ENCODE peak calls at places on chromosome 12, in ten cellular contexts. H is lower lobe of right lung, A is left ventricle myocardium inferior, Z is neuronal stem cell, G is DND-41, N is aorta, M is upper lobe of right lung, L is ovary, U is spleen, W is HL-60. E is an unnamed sample. For H3K27me3, the result is how much of the 10 kb centered on the place peaks cover.

GRCh38 chr12:98737327-98737722 is 92.2 kb downstream of the APAF1 start:
- DNase-seq in U (no peak), W (no peak), N (no peak), Z (no peak), G (no peak), L (no peak), H (no peak), M (no peak), A (no peak), E (no peak)

GRCh38 chr12:88188180-88188579 is 46.1 kb downstream of the TMTC3 start:
- DNase-seq in A (no peak), H (no peak), L (no peak), N (no peak), U (no peak), Z (no peak), W (no peak), M (no peak), G (no peak), E (no peak)

GRCh38 chr12:43692064-43692463 is 66.5 kb downstream of the PUS7L start:
- DNase-seq in U (no peak), L (no peak), A (no peak), Z (no peak), G (no peak), N (no peak), W (no peak), M (no peak), H (no peak), E (no peak)

GRCh38 chr12:3137268-3137761 is 60.1 kb downstream of the TSPAN9 start:
- DNase-seq in N (peak), M (no peak), H (no peak), L (peak), G (no peak), A (peak), U (peak), W (no peak), Z (no peak), E (no peak)

GRCh38 chr12:8947737-8948136 is 1.7 kb downstream of the M6PR start:
- DNase-seq in U (no peak), M (no peak), G (no peak), N (no peak), L (no peak), A (no peak), Z (no peak), W (no peak), H (no peak), E (no peak)

GRCh38 chr12:113136128-113136989 is 798 bp upstream of the RASAL1 start:
- DNase-seq in U (peak), A (no peak), W (peak), G (peak), L (no peak), Z (no peak), H (peak), N (peak), M (no peak), E (no peak)

GRCh38 chr12:111074965-111075364 is 154.6 kb upstream of the MYL2 start:
- DNase-seq in N (no peak), H (no peak), A (no peak), U (peak), W (no peak), Z (no peak), G (no peak), M (peak), L (no peak), E (no peak)

GRCh38 chr12:25855716-25856115 is 102.8 kb upstream of the RASSF8 start:
- DNase-seq in Z (no peak), W (no peak), H (no peak), U (no peak), M (no peak), A (no peak), N (no peak), G (no peak), L (no peak), E (no peak)

DNA sequence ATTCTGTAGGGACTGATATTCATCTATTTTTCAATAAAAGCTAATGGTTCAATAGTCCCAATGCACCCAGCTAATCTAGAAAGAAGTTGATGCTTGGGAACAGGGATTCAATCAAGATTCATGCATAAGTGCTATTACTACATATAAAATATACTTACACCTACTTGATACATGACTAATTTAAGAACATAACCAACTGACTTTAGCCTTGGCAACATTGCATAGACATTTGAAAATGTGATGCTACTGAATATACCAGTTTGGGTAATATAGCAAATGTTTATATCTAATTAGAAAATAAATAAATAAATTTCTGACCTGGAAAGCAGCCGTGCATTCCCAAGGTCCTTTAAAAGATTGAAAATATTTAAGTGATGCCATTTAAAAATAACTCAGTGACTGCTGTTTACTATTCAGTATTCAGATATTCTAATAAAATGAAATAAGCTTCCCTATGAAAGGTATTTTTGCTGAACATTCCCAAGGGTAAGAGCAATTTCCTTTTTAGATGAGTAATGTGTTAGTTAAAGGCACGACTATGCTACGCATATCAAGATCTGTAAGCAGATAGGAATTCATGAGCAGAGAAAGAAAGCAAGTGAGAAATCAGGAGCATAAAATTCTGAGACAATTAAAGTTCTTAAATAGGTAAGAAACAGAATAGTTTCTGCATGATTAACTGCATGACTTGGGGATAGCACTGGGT is 160.6 kb upstream of the SYT1 start:
- DNase-seq in L (no peak), G (no peak), U (no peak), W (no peak), Z (no peak), H (no peak), N (no peak), A (no peak), M (no peak), E (no peak)
- H3K4me3 ChIP-seq in L (no peak), G (no peak), U (no peak), W (no peak), Z (no peak), H (no peak), N (no peak), A (no peak), M (no peak), E (no peak)

DNA sequence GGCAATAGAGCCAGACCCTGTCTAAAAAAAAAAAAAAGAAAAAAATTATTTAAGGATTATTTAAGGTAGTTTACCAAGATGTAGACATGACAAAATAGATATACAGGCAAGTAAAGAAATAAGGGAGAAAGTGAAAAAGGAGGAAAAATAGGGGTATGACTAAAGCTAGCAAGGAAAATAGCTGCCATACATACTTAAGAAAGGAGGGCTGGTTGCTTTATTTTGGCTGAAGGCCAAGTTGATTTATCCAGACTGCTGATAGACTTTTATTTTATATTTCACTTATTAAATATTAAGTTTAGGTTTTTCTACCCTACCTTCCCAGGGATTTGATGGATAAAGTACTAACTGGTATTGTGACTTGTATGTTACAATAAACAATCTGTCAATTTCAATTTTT is 8.3 kb upstream of the AEBP2 start:
- DNase-seq in U (no peak), W (no peak), L (no peak), A (no peak), Z (no peak), N (no peak), G (no peak), H (no peak), M (no peak), E (no peak)
- H3K27me3 ChIP-seq in U (under half), W (under half), L (under half), A (under half), Z (under half), N (under half), G (under half), H (under half), M (under half), E (under half)

DNA sequence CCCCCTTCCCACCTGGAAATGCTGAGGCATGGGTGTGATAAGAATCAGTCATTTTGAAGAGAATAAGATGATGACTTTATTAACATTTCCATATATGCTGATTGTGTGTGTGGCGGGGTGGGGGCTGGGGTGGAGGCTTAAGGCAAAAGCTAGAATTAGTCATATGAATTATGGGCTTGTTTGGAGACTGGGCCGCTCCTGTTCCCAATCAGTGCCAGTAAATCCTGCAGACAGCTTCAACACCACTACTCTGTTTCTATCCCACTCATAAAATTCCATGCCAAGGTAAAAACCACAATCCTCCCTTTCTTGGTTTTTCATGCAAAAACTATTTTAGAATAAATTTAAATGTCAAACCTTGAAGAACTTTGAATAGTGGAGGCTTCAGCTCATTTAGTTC is 29.9 kb upstream of the SLC38A2 start:
- DNase-seq in M (no peak), H (no peak), L (no peak), U (no peak), N (peak), A (no peak), G (no peak), Z (no peak), W (no peak), E (no peak)
- H3K27ac ChIP-seq in M (peak), H (no peak), L (peak), U (no peak), N (no peak), A (peak), G (peak), Z (no peak), W (no peak), E (peak)

DNA sequence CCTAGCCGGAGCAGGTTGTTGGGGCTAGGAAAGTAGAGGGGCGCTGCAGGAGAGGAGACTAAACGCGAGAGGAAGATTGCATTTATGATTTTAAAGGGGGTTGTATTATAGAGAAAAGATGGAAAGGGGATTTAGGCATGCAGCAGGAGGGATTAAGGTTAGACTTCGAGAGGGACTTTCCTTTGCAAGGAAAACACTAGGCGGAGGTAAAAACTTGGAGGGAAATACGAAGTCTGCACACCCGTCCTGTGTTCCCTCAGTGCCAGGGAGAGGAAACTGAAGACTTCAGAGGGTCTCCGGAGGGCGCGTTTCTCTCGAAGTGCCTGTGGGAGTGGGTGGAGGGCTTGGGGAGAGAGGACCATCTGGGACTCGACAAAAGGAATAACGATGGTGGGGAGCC is 433 bp upstream of the PPP1R1A start:
- DNase-seq in L (no peak), N (no peak), A (no peak), G (no peak), M (no peak), Z (no peak), H (no peak), W (no peak), U (no peak), E (no peak)
- H3K4me3 ChIP-seq in L (peak), N (peak), A (peak), G (no peak), M (peak), Z (no peak), H (peak), W (no peak), U (peak), E (peak)

GRCh38 chr12:114408881-114409795 is 3.2 kb upstream of the TBX5 start:
- DNase-seq in N (no peak), W (no peak), H (no peak), L (no peak), G (no peak), A (peak), Z (peak), U (no peak), M (no peak), E (no peak)
- H3K27me3 ChIP-seq in N (under half), W (half or more), H (half or more), L (under half), G (under half), A (half or more), Z (half or more), U (half or more), M (half or more), E (half or more)